ENCODE peak calls at places on chromosome 13, in ten cellular contexts. P is cardiac fibroblast, O is lower leg skin, C is endothelial cell, R is transverse colon, M is Peyer's patch, E is CD14-positive monocyte, B is breast epithelium, N is AG04449, S is neural crest cell. I is an unnamed sample.

GRCh38 chr13:45162194-45162593 is 38.7 kb downstream of the KCTD4 start:
- DNase-seq in P (peak), O (no peak), C (no peak), R (no peak), M (no peak), E (no peak), B (no peak), N (no peak), S (no peak), I (no peak)

GRCh38 chr13:45564108-45564507 is 51.4 kb downstream of the ERICH6B start:
- DNase-seq in P (peak), O (peak), C (no peak), R (no peak), M (no peak), E (no peak), B (no peak), N (peak), S (no peak), I (no peak)

GRCh38 chr13:42405665-42406390 is 133.9 kb downstream of the AKAP11 start:
- DNase-seq in P (peak), O (no peak), C (no peak), R (no peak), M (peak), E (no peak), B (no peak), N (peak), S (no peak), I (no peak)

GRCh38 chr13:97445504-97446187 is 11.7 kb downstream of the RAP2A start:
- DNase-seq in P (no peak), O (no peak), C (no peak), R (no peak), M (no peak), E (no peak), B (no peak), N (no peak), S (no peak), I (no peak)

GRCh38 chr13:113209336-113209879 is at the start of gene CUL4A:
- DNase-seq in P (peak), O (peak), C (peak), R (peak), M (peak), E (peak), B (peak), N (no peak), S (peak), I (peak)

GRCh38 chr13:107576430-107576829 is 638.9 kb downstream of the LIG4 start:
- DNase-seq in P (no peak), O (no peak), C (no peak), R (no peak), M (no peak), E (no peak), B (no peak), N (no peak), S (no peak), I (no peak)

GRCh38 chr13:50766043-50766442 is 77.4 kb downstream of the DLEU7 start:
- DNase-seq in P (no peak), O (no peak), C (no peak), R (no peak), M (no peak), E (no peak), B (no peak), N (no peak), S (no peak), I (no peak)

GRCh38 chr13:113968463-113969310 is 5.2 kb downstream of the C13orf46 start:
- DNase-seq in P (no peak), O (no peak), C (no peak), R (no peak), M (no peak), E (peak), B (no peak), N (no peak), S (no peak), I (no peak)

GRCh38 chr13:24264976-24265375 is 44.4 kb upstream of the C1QTNF9 start:
- DNase-seq in P (no peak), O (peak), C (no peak), R (peak), M (peak), E (no peak), B (no peak), N (no peak), S (no peak), I (no peak)

GRCh38 chr13:98374750-98375149 is 197.7 kb upstream of the RNF113B start:
- DNase-seq in P (no peak), O (no peak), C (no peak), R (no peak), M (no peak), E (no peak), B (no peak), N (no peak), S (no peak), I (no peak)

GRCh38 chr13:29487466-29488454 is 107.7 kb downstream of the SLC7A1 start:
- DNase-seq in P (no peak), O (no peak), C (no peak), R (no peak), M (peak), E (no peak), B (no peak), N (no peak), S (no peak), I (no peak)

GRCh38 chr13:102580552-102581169 is 16.1 kb upstream of the TPP2 start:
- DNase-seq in P (peak), O (no peak), C (peak), R (no peak), M (peak), E (no peak), B (no peak), N (no peak), S (peak), I (no peak)

GRCh38 chr13:60453490-60453889 is 56.5 kb downstream of the TDRD3 start:
- DNase-seq in P (peak), O (no peak), C (no peak), R (no peak), M (no peak), E (no peak), B (no peak), N (no peak), S (no peak), I (no peak)

GRCh38 chr13:114314074-114314912 is at the start of gene CHAMP1:
- DNase-seq in P (peak), O (peak), C (peak), R (peak), M (peak), E (peak), B (peak), N (peak), S (peak), I (peak)

GRCh38 chr13:50275392-50276063 is 260.3 kb downstream of the KCNRG start:
- DNase-seq in P (peak), O (no peak), C (no peak), R (no peak), M (no peak), E (no peak), B (no peak), N (no peak), S (no peak), I (no peak)

GRCh38 chr13:42334329-42334706 is 62.4 kb downstream of the AKAP11 start:
- DNase-seq in P (no peak), O (no peak), C (no peak), R (no peak), M (no peak), E (no peak), B (no peak), N (no peak), S (no peak), I (no peak)

GRCh38 chr13:107590556-107590955 is 624.8 kb downstream of the LIG4 start:
- DNase-seq in P (no peak), O (no peak), C (no peak), R (no peak), M (no peak), E (no peak), B (no peak), N (no peak), S (no peak), I (no peak)

GRCh38 chr13:38176664-38177063 is 173.0 kb upstream of the UFM1 start:
- DNase-seq in P (no peak), O (no peak), C (no peak), R (no peak), M (no peak), E (no peak), B (no peak), N (no peak), S (no peak), I (no peak)

GRCh38 chr13:57311009-57311586 is 144.1 kb downstream of the PRR20E start:
- DNase-seq in P (no peak), O (no peak), C (no peak), R (no peak), M (no peak), E (no peak), B (no peak), N (no peak), S (no peak), I (no peak)

GRCh38 chr13:25879466-25879865 is 172.3 kb downstream of the SHISA2 start:
- DNase-seq in P (no peak), O (no peak), C (no peak), R (no peak), M (no peak), E (no peak), B (no peak), N (no peak), S (no peak), I (no peak)

GRCh38 chr13:94232956-94233355 is 246.5 kb downstream of the DCT start:
- DNase-seq in P (peak), O (no peak), C (no peak), R (no peak), M (no peak), E (no peak), B (no peak), N (no peak), S (no peak), I (no peak)

GRCh38 chr13:76764429-76764828 is 121.8 kb downstream of the KCTD12 start:
- DNase-seq in P (peak), O (peak), C (no peak), R (peak), M (peak), E (peak), B (no peak), N (no peak), S (no peak), I (no peak)

GRCh38 chr13:47081850-47082249 is 185.0 kb upstream of the HTR2A start:
- DNase-seq in P (no peak), O (no peak), C (no peak), R (no peak), M (no peak), E (no peak), B (no peak), N (no peak), S (no peak), I (no peak)

GRCh38 chr13:30529085-30529815 is 63.5 kb upstream of the HMGB1 start:
- DNase-seq in P (peak), O (no peak), C (no peak), R (no peak), M (no peak), E (no peak), B (no peak), N (no peak), S (no peak), I (no peak)

GRCh38 chr13:39506559-39507390 is 96.2 kb downstream of the LHFPL6 start:
- DNase-seq in P (peak), O (no peak), C (no peak), R (no peak), M (no peak), E (no peak), B (no peak), N (no peak), S (no peak), I (no peak)

GRCh38 chr13:27264181-27264580 is 6.4 kb upstream of the RASL11A start:
- DNase-seq in P (peak), O (no peak), C (no peak), R (no peak), M (no peak), E (no peak), B (no peak), N (no peak), S (no peak), I (no peak)

GRCh38 chr13:26111797-26112196 is 60.0 kb upstream of the SHISA2 start:
- DNase-seq in P (no peak), O (no peak), C (no peak), R (no peak), M (no peak), E (no peak), B (no peak), N (no peak), S (no peak), I (no peak)

GRCh38 chr13:91105270-91105669 is 242.2 kb upstream of the MIR17HG start:
- DNase-seq in P (no peak), O (no peak), C (no peak), R (no peak), M (no peak), E (no peak), B (no peak), N (no peak), S (no peak), I (no peak)

GRCh38 chr13:25281937-25282332 is 5.4 kb downstream of the MTMR6 start:
- DNase-seq in P (no peak), O (no peak), C (no peak), R (no peak), M (no peak), E (no peak), B (no peak), N (no peak), S (no peak), I (no peak)

GRCh38 chr13:50358221-50358620 is 343.0 kb downstream of the KCNRG start:
- DNase-seq in P (no peak), O (no peak), C (no peak), R (no peak), M (no peak), E (no peak), B (no peak), N (no peak), S (no peak), I (no peak)

GRCh38 chr13:78430166-78430791 is 173.1 kb downstream of the POU4F1 start:
- DNase-seq in P (no peak), O (no peak), C (no peak), R (no peak), M (no peak), E (no peak), B (no peak), N (no peak), S (no peak), I (no peak)

GRCh38 chr13:91017031-91017668 is 330.3 kb upstream of the MIR17HG start:
- DNase-seq in P (peak), O (no peak), C (peak), R (no peak), M (peak), E (no peak), B (no peak), N (no peak), S (peak), I (peak)

GRCh38 chr13:39910833-39911232 is 255.4 kb downstream of the COG6 start:
- DNase-seq in P (peak), O (no peak), C (no peak), R (no peak), M (no peak), E (no peak), B (peak), N (no peak), S (no peak), I (no peak)

GRCh38 chr13:95676100-95676774 is 702 bp upstream of the DNAJC3 start:
- DNase-seq in P (peak), O (peak), C (peak), R (peak), M (peak), E (no peak), B (peak), N (no peak), S (peak), I (no peak)

GRCh38 chr13:49636705-49637104 is 8.4 kb downstream of the ARL11 start:
- DNase-seq in P (no peak), O (no peak), C (no peak), R (no peak), M (no peak), E (no peak), B (no peak), N (no peak), S (no peak), I (no peak)

GRCh38 chr13:37868691-37869505 is 674 bp downstream of the TRPC4 start:
- DNase-seq in P (peak), O (no peak), C (peak), R (no peak), M (no peak), E (no peak), B (no peak), N (no peak), S (peak), I (no peak)

GRCh38 chr13:33799950-33800592 is 17.9 kb upstream of the RFC3 start:
- DNase-seq in P (peak), O (no peak), C (no peak), R (no peak), M (no peak), E (no peak), B (no peak), N (peak), S (no peak), I (no peak)

GRCh38 chr13:69306766-69307165 is 800.9 kb upstream of the ATXN8OS start:
- DNase-seq in P (no peak), O (no peak), C (no peak), R (no peak), M (no peak), E (no peak), B (no peak), N (no peak), S (no peak), I (no peak)

GRCh38 chr13:40394304-40394983 is 272.0 kb downstream of the FOXO1 start:
- DNase-seq in P (peak), O (no peak), C (no peak), R (no peak), M (no peak), E (no peak), B (no peak), N (no peak), S (no peak), I (no peak)

GRCh38 chr13:61884830-61885229 is 469.2 kb upstream of the PCDH20 start:
- DNase-seq in P (no peak), O (no peak), C (no peak), R (no peak), M (no peak), E (no peak), B (no peak), N (no peak), S (no peak), I (no peak)

DNA sequence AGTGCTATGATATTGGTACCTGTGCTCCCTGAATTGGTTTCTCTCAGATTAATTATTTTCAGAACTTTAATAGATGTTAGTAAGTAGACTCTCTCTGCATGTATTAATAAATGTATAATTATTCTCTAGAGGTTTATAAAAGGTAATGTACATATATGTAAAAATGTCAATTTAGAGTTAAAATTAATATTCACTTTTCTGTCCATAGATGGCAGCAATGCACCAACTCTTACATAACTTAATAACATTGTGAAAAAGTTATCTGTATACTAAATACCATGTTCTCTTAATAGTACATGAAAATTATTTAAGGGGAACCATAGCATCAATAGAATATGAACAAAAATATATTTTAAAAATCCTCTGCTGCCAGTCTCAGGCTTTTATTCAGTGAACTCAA is 515.0 kb upstream of the KLHL1 start:
- DNase-seq in P (peak), O (no peak), C (no peak), R (no peak), M (no peak), E (no peak), B (no peak), N (no peak), S (no peak), I (no peak)
- TF ChIP-seq CTCF in P (peak), O (no peak), C (peak), R (no peak), M (no peak), E (peak), B (peak), N (no peak), S (peak), I (peak)

DNA sequence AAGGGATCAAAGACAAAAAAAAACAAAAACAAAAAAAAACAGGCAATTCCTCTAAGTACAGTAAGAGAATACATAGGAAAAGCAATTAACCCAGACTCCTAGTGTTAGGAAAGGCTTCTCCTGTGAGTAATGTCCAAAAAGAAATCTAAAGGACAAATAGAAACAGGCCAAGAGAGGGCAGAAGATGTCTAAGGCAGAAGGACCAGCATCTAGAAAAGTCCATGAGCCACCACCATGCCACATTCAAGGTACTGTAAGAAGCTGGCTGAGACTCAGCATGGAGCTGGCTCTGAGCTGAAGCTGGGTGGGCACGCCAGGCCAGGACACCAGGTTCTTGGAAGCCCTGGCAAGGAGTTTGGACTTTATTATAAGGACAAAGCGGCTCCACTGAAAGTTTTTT is 118.1 kb upstream of the FRY start:
- DNase-seq in P (peak), O (no peak), C (no peak), R (no peak), M (no peak), E (no peak), B (no peak), N (no peak), S (no peak), I (no peak)
- TF ChIP-seq CTCF in P (peak), O (no peak), C (no peak), R (no peak), M (no peak), E (no peak), B (peak), N (no peak), S (no peak), I (no peak)

GRCh38 chr13:110950356-110950755 is 35.5 kb upstream of the ANKRD10 start:
- DNase-seq in P (no peak), O (no peak), C (no peak), R (no peak), M (no peak), E (no peak), B (no peak), N (no peak), S (no peak), I (no peak)

GRCh38 chr13:110949116-110949515 is 34.2 kb upstream of the ANKRD10 start:
- DNase-seq in P (no peak), O (no peak), C (no peak), R (no peak), M (no peak), E (no peak), B (no peak), N (no peak), S (no peak), I (no peak)

GRCh38 chr13:110950819-110951570 is 36.1 kb upstream of the ANKRD10 start:
- DNase-seq in P (no peak), O (no peak), C (no peak), R (no peak), M (no peak), E (no peak), B (no peak), N (no peak), S (no peak), I (peak)

GRCh38 chr13:110946171-110946570 is 31.3 kb upstream of the ANKRD10 start:
- DNase-seq in P (no peak), O (peak), C (no peak), R (no peak), M (no peak), E (no peak), B (no peak), N (no peak), S (no peak), I (no peak)

GRCh38 chr13:110949628-110950027 is 34.8 kb upstream of the ANKRD10 start:
- DNase-seq in P (no peak), O (no peak), C (no peak), R (no peak), M (no peak), E (no peak), B (no peak), N (no peak), S (no peak), I (no peak)
- TF ChIP-seq CTCF in P (no peak), O (no peak), C (no peak), R (no peak), M (no peak), E (no peak), B (no peak), N (no peak), S (no peak), I (no peak)

DNA sequence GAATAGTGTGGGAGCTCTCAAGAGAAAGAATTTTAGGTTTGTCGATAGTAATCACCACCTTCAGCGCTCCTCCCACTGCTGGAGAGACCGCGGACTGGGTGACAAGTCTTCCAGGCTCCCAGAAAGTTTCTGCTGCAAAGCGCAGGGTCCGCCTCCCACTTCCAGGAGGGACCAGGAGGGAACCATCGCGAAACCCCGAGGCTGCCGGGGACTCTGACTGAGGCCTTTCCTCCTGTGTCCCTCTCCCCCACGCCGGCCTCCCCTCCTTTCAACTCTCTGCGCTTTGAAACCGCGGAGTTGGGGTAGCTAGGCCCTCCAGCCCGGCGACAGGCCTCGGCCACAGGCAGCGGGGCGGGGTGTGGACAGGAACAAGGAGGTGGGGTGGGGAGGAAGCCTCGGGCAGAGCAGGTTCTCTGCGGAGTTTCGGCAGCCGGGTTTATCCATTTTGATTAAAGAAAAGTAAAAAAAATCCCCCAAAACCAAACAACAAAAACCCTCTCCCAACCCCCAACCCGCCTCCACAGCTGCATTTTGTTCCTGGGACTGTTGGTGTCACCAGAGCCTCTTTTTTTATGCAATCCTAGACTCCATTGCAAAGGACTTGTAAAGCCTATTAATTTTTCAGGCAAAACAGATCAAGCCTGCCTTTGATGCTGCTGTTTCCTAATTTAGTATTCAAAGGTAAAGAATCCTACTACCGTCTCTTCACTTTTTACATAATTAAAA is 157.2 kb downstream of the TM9SF2 start:
- DNase-seq in P (peak), O (peak), C (peak), R (peak), M (peak), E (no peak), B (peak), N (no peak), S (peak), I (peak)
- TF ChIP-seq CTCF in P (peak), O (no peak), C (no peak), R (peak), M (peak), E (no peak), B (no peak), N (peak), S (peak), I (no peak)

I was measured in glutamatergic neuron.